ENCODE peak calls at places on chromosomes 2 and 18, in eight cellular contexts. One of them, this sample, is unnamed.

GRCh38 chr2:120465012-120465700 is 119.2 kb downstream of the INHBB start:
- DNase-seq in ovary: no peak
- DNase-seq in HCT116: no peak
- DNase-seq in adrenal gland: no peak
- DNase-seq in endothelial cell of umbilical vein: no peak
- DNase-seq in IMR-90: no peak
- DNase-seq in heart left ventricle: no peak
- DNase-seq in lower leg skin: no peak
- DNase-seq in this sample: no peak

GRCh38 chr2:25131567-25132295 is 36.6 kb downstream of the POMC start:
- DNase-seq in ovary: no peak
- DNase-seq in HCT116: no peak
- DNase-seq in adrenal gland: no peak
- DNase-seq in endothelial cell of umbilical vein: no peak
- DNase-seq in IMR-90: no peak
- DNase-seq in heart left ventricle: peak; percentile 36
- DNase-seq in lower leg skin: no peak
- DNase-seq in this sample: no peak

GRCh38 chr18:7735194-7735593 is 168.1 kb downstream of the PTPRM start:
- DNase-seq in ovary: no peak
- DNase-seq in HCT116: no peak
- DNase-seq in adrenal gland: no peak
- DNase-seq in endothelial cell of umbilical vein: no peak
- DNase-seq in IMR-90: no peak
- DNase-seq in heart left ventricle: no peak
- DNase-seq in lower leg skin: no peak
- DNase-seq in this sample: no peak

GRCh38 chr2:147311058-147311429 is 533.8 kb upstream of the ACVR2A start:
- DNase-seq in ovary: no peak
- DNase-seq in HCT116: no peak
- DNase-seq in adrenal gland: no peak
- DNase-seq in endothelial cell of umbilical vein: no peak
- DNase-seq in IMR-90: no peak
- DNase-seq in heart left ventricle: no peak
- DNase-seq in lower leg skin: no peak
- DNase-seq in this sample: no peak

GRCh38 chr18:79182047-79182713 is 113.0 kb downstream of the ATP9B start:
- DNase-seq in ovary: no peak
- DNase-seq in HCT116: no peak
- DNase-seq in adrenal gland: no peak
- DNase-seq in endothelial cell of umbilical vein: no peak
- DNase-seq in IMR-90: no peak
- DNase-seq in heart left ventricle: no peak
- DNase-seq in lower leg skin: no peak
- DNase-seq in this sample: no peak

GRCh38 chr2:160085662-160086061 is 23.2 kb upstream of the PLA2R1 start:
- DNase-seq in ovary: no peak
- DNase-seq in HCT116: no peak
- DNase-seq in adrenal gland: no peak
- DNase-seq in endothelial cell of umbilical vein: no peak
- DNase-seq in IMR-90: no peak
- DNase-seq in heart left ventricle: no peak
- DNase-seq in lower leg skin: no peak
- DNase-seq in this sample: no peak

GRCh38 chr2:68357608-68358337 is 7.3 kb upstream of the PLEK start:
- DNase-seq in ovary: peak; percentile 33
- DNase-seq in HCT116: peak; percentile 51
- DNase-seq in adrenal gland: peak; percentile 47
- DNase-seq in endothelial cell of umbilical vein: peak; percentile 57
- DNase-seq in IMR-90: peak; percentile 58
- DNase-seq in heart left ventricle: peak; percentile 36
- DNase-seq in lower leg skin: no peak
- DNase-seq in this sample: peak; percentile 9

GRCh38 chr18:49238433-49239042 is 221.9 kb downstream of the DYM start:
- DNase-seq in ovary: no peak
- DNase-seq in HCT116: peak; percentile 13
- DNase-seq in adrenal gland: peak; percentile 40
- DNase-seq in endothelial cell of umbilical vein: peak; percentile 53
- DNase-seq in IMR-90: peak; percentile 51
- DNase-seq in heart left ventricle: no peak
- DNase-seq in lower leg skin: no peak
- DNase-seq in this sample: no peak

GRCh38 chr2:171545086-171545485 is 22.8 kb downstream of the CYBRD1 start:
- DNase-seq in ovary: no peak
- DNase-seq in HCT116: no peak
- DNase-seq in adrenal gland: no peak
- DNase-seq in endothelial cell of umbilical vein: no peak
- DNase-seq in IMR-90: peak; percentile 20
- DNase-seq in heart left ventricle: no peak
- DNase-seq in lower leg skin: no peak
- DNase-seq in this sample: no peak

GRCh38 chr18:9017900-9018217 is 84.6 kb upstream of the NDUFV2 start:
- DNase-seq in ovary: no peak
- DNase-seq in HCT116: no peak
- DNase-seq in adrenal gland: no peak
- DNase-seq in endothelial cell of umbilical vein: peak; percentile 71
- DNase-seq in IMR-90: peak; percentile 81
- DNase-seq in heart left ventricle: no peak
- DNase-seq in lower leg skin: no peak
- DNase-seq in this sample: no peak

GRCh38 chr2:151238527-151239487 is 22.9 kb downstream of the RBM43 start:
- DNase-seq in ovary: peak; percentile 67
- DNase-seq in HCT116: peak; percentile 45
- DNase-seq in adrenal gland: peak; percentile 78
- DNase-seq in endothelial cell of umbilical vein: peak; percentile 80
- DNase-seq in IMR-90: peak; percentile 89
- DNase-seq in heart left ventricle: peak; percentile 23
- DNase-seq in lower leg skin: no peak
- DNase-seq in this sample: peak; percentile 43

GRCh38 chr2:26691881-26692813 is at the start of gene KCNK3:
- DNase-seq in ovary: peak; percentile 50
- DNase-seq in HCT116: no peak
- DNase-seq in adrenal gland: peak; percentile 86
- DNase-seq in endothelial cell of umbilical vein: peak; percentile 23
- DNase-seq in IMR-90: peak; percentile 25
- DNase-seq in heart left ventricle: peak; percentile 71
- DNase-seq in lower leg skin: no peak
- DNase-seq in this sample: no peak

GRCh38 chr2:72570401-72570800 is 255.4 kb downstream of the EXOC6B start:
- DNase-seq in ovary: no peak
- DNase-seq in HCT116: no peak
- DNase-seq in adrenal gland: no peak
- DNase-seq in endothelial cell of umbilical vein: no peak
- DNase-seq in IMR-90: no peak
- DNase-seq in heart left ventricle: no peak
- DNase-seq in lower leg skin: no peak
- DNase-seq in this sample: no peak

GRCh38 chr2:39542523-39542922 is 105.4 kb upstream of the MAP4K3 start:
- DNase-seq in ovary: no peak
- DNase-seq in HCT116: no peak
- DNase-seq in adrenal gland: no peak
- DNase-seq in endothelial cell of umbilical vein: no peak
- DNase-seq in IMR-90: no peak
- DNase-seq in heart left ventricle: no peak
- DNase-seq in lower leg skin: no peak
- DNase-seq in this sample: no peak

GRCh38 chr2:68901199-68901515 is 30.0 kb upstream of the BMP10 start:
- DNase-seq in ovary: no peak
- DNase-seq in HCT116: no peak
- DNase-seq in adrenal gland: no peak
- DNase-seq in endothelial cell of umbilical vein: peak; percentile 19
- DNase-seq in IMR-90: peak; percentile 42
- DNase-seq in heart left ventricle: no peak
- DNase-seq in lower leg skin: no peak
- DNase-seq in this sample: no peak

GRCh38 chr18:37309861-37310260 is 255.7 kb downstream of the CELF4 start:
- DNase-seq in ovary: no peak
- DNase-seq in HCT116: no peak
- DNase-seq in adrenal gland: no peak
- DNase-seq in endothelial cell of umbilical vein: no peak
- DNase-seq in IMR-90: no peak
- DNase-seq in heart left ventricle: no peak
- DNase-seq in lower leg skin: no peak
- DNase-seq in this sample: no peak

GRCh38 chr2:43474273-43474672 is 121.6 kb downstream of the THADA start:
- DNase-seq in ovary: no peak
- DNase-seq in HCT116: no peak
- DNase-seq in adrenal gland: no peak
- DNase-seq in endothelial cell of umbilical vein: no peak
- DNase-seq in IMR-90: no peak
- DNase-seq in heart left ventricle: no peak
- DNase-seq in lower leg skin: no peak
- DNase-seq in this sample: no peak

GRCh38 chr2:164735309-164735919 is 106.2 kb downstream of the COBLL1 start:
- DNase-seq in ovary: no peak
- DNase-seq in HCT116: no peak
- DNase-seq in adrenal gland: no peak
- DNase-seq in endothelial cell of umbilical vein: no peak
- DNase-seq in IMR-90: no peak
- DNase-seq in heart left ventricle: no peak
- DNase-seq in lower leg skin: no peak
- DNase-seq in this sample: no peak

GRCh38 chr2:85009019-85009618 is 38.2 kb downstream of the KCMF1 start:
- DNase-seq in ovary: no peak
- DNase-seq in HCT116: no peak
- DNase-seq in adrenal gland: no peak
- DNase-seq in endothelial cell of umbilical vein: no peak
- DNase-seq in IMR-90: no peak
- DNase-seq in heart left ventricle: no peak
- DNase-seq in lower leg skin: no peak
- DNase-seq in this sample: no peak

GRCh38 chr2:34481542-34481941 is 882.4 kb upstream of the FAM98A start:
- DNase-seq in ovary: no peak
- DNase-seq in HCT116: no peak
- DNase-seq in adrenal gland: no peak
- DNase-seq in endothelial cell of umbilical vein: no peak
- DNase-seq in IMR-90: no peak
- DNase-seq in heart left ventricle: no peak
- DNase-seq in lower leg skin: no peak
- DNase-seq in this sample: no peak

GRCh38 chr2:172283476-172283875 is 143.9 kb upstream of the ITGA6 start:
- DNase-seq in ovary: no peak
- DNase-seq in HCT116: no peak
- DNase-seq in adrenal gland: no peak
- DNase-seq in endothelial cell of umbilical vein: peak; percentile 26
- DNase-seq in IMR-90: peak; percentile 52
- DNase-seq in heart left ventricle: no peak
- DNase-seq in lower leg skin: no peak
- DNase-seq in this sample: no peak

GRCh38 chr18:79912994-79913831 is 38.2 kb downstream of the SLC66A2 start:
- DNase-seq in ovary: no peak
- DNase-seq in HCT116: no peak
- DNase-seq in adrenal gland: peak; percentile 18
- DNase-seq in endothelial cell of umbilical vein: no peak
- DNase-seq in IMR-90: no peak
- DNase-seq in heart left ventricle: no peak
- DNase-seq in lower leg skin: no peak
- DNase-seq in this sample: peak; percentile 8

GRCh38 chr2:71813801-71814470 is 333.7 kb downstream of the CYP26B1 start:
- DNase-seq in ovary: no peak
- DNase-seq in HCT116: no peak
- DNase-seq in adrenal gland: no peak
- DNase-seq in endothelial cell of umbilical vein: no peak
- DNase-seq in IMR-90: no peak
- DNase-seq in heart left ventricle: no peak
- DNase-seq in lower leg skin: peak; percentile 71
- DNase-seq in this sample: no peak

GRCh38 chr18:4854664-4855063 is 342.4 kb downstream of the AKAIN1 start:
- DNase-seq in ovary: no peak
- DNase-seq in HCT116: no peak
- DNase-seq in adrenal gland: no peak
- DNase-seq in endothelial cell of umbilical vein: no peak
- DNase-seq in IMR-90: no peak
- DNase-seq in heart left ventricle: no peak
- DNase-seq in lower leg skin: no peak
- DNase-seq in this sample: no peak

GRCh38 chr2:52034706-52035105 is 1002.8 kb upstream of the NRXN1 start:
- DNase-seq in ovary: no peak
- DNase-seq in HCT116: no peak
- DNase-seq in adrenal gland: no peak
- DNase-seq in endothelial cell of umbilical vein: no peak
- DNase-seq in IMR-90: no peak
- DNase-seq in heart left ventricle: no peak
- DNase-seq in lower leg skin: no peak
- DNase-seq in this sample: no peak
- TF ChIP-seq CTCF in ovary: no peak
- TF ChIP-seq CTCF in HCT116: peak; percentile 6
- TF ChIP-seq CTCF in adrenal gland: no peak
- TF ChIP-seq CTCF in endothelial cell of umbilical vein: no peak
- TF ChIP-seq CTCF in IMR-90: no peak
- TF ChIP-seq CTCF in heart left ventricle: no peak
- TF ChIP-seq CTCF in lower leg skin: no peak
- TF ChIP-seq CTCF in this sample: no peak

GRCh38 chr2:215396595-215397313 is 39.1 kb downstream of the FN1 start:
- DNase-seq in ovary: no peak
- DNase-seq in HCT116: no peak
- DNase-seq in adrenal gland: no peak
- DNase-seq in endothelial cell of umbilical vein: no peak
- DNase-seq in IMR-90: peak; percentile 82
- DNase-seq in heart left ventricle: no peak
- DNase-seq in lower leg skin: no peak
- DNase-seq in this sample: no peak
- TF ChIP-seq POLR2A in ovary: no peak
- TF ChIP-seq POLR2A in HCT116: no peak
- TF ChIP-seq POLR2A in adrenal gland: no peak
- TF ChIP-seq POLR2A in endothelial cell of umbilical vein: no peak
- TF ChIP-seq POLR2A in IMR-90: no peak
- TF ChIP-seq POLR2A in heart left ventricle: no peak
- TF ChIP-seq POLR2A in lower leg skin: no peak
- TF ChIP-seq POLR2A in this sample: no peak

DNA sequence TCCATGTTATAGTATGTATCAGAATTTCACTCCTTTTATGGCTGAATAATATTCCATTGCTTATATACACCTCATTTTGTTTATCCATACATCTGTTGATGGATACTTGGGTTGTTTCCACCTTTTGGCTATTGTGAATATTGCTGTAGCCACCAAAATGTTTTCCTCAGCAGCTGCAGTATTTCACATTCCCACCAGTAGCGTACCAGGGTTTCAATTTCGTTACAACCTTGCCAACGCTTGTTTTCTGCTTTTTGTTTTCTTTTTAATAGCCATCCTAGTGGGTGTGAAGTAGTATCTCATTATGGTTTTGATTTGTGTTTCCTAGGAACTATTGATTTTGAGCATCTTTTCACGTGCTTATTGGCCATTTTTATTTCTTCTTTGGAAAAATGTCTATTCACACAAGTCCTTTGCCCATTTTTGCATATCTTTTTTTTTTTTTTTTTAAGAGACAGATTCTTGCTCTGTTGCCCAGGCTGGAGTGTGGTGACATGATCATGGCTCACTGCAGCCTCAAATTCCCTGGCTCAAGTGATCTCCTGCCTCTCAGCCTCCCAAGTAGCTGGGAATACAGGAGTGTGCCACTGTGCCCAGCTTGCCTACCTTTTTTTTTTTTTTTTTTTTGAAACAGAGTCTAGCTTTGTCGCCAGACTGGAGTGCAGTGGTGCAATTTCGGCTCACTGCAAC is 14.2 kb downstream of the UBXN2A start:
- DNase-seq in ovary: no peak
- DNase-seq in HCT116: no peak
- DNase-seq in adrenal gland: no peak
- DNase-seq in endothelial cell of umbilical vein: no peak
- DNase-seq in IMR-90: no peak
- DNase-seq in heart left ventricle: no peak
- DNase-seq in lower leg skin: no peak
- DNase-seq in this sample: no peak
- TF ChIP-seq CTCF in ovary: no peak
- TF ChIP-seq CTCF in HCT116: no peak
- TF ChIP-seq CTCF in adrenal gland: no peak
- TF ChIP-seq CTCF in endothelial cell of umbilical vein: no peak
- TF ChIP-seq CTCF in IMR-90: no peak
- TF ChIP-seq CTCF in heart left ventricle: peak; percentile 10
- TF ChIP-seq CTCF in lower leg skin: no peak
- TF ChIP-seq CTCF in this sample: no peak

GRCh38 chr2:106800180-106800579 is 85.8 kb downstream of the ST6GAL2 start:
- DNase-seq in ovary: no peak
- DNase-seq in HCT116: no peak
- DNase-seq in adrenal gland: no peak
- DNase-seq in endothelial cell of umbilical vein: no peak
- DNase-seq in IMR-90: no peak
- DNase-seq in heart left ventricle: no peak
- DNase-seq in lower leg skin: no peak
- DNase-seq in this sample: no peak
- TF ChIP-seq POLR2A in ovary: no peak
- TF ChIP-seq POLR2A in HCT116: no peak
- TF ChIP-seq POLR2A in adrenal gland: no peak
- TF ChIP-seq POLR2A in endothelial cell of umbilical vein: no peak
- TF ChIP-seq POLR2A in IMR-90: no peak
- TF ChIP-seq POLR2A in heart left ventricle: no peak
- TF ChIP-seq POLR2A in lower leg skin: no peak
- TF ChIP-seq POLR2A in this sample: no peak

This sample was measured in gastrocnemius medialis.